ENCODE peak calls at places on chromosomes 4 and X, in six cellular contexts. N, F, O, L, S and Y are unnamed samples.

GRCh38 chr4:121784975-121785374 is 16.1 kb upstream of the EXOSC9 start:
- DNase-seq in N (no peak), F (peak), O (no peak), L (no peak), S (no peak), Y (peak)

GRCh38 chr4:173001571-173001970 is 167.0 kb upstream of the GALNT7 start:
- DNase-seq in N (no peak), F (no peak), O (no peak), L (no peak), S (no peak), Y (peak)

GRCh38 chr4:8869879-8870646 is 1.6 kb downstream of the HMX1 start:
- DNase-seq in N (no peak), F (no peak), O (no peak), L (peak), S (peak), Y (no peak)

GRCh38 chrX:149629730-149630387 is 1.7 kb downstream of the TMEM185A start:
- DNase-seq in N (no peak), F (no peak), O (no peak), L (no peak), S (no peak), Y (no peak)

GRCh38 chrX:130741584-130741983 is 161.4 kb downstream of the ENOX2 start:
- DNase-seq in N (no peak), F (no peak), O (no peak), L (no peak), S (no peak), Y (no peak)

GRCh38 chrX:37776987-37777325 is 2.9 kb upstream of the CYBB start:
- DNase-seq in N (no peak), F (no peak), O (no peak), L (no peak), S (no peak), Y (no peak)

GRCh38 chrX:69551421-69552009 is 47.4 kb downstream of the NALF2 start:
- DNase-seq in N (no peak), F (no peak), O (peak), L (no peak), S (no peak), Y (no peak)

GRCh38 chr4:74202062-74202586 is 44.2 kb downstream of the MTHFD2L start:
- DNase-seq in N (no peak), F (peak), O (peak), L (no peak), S (no peak), Y (peak)

GRCh38 chr4:139416073-139416673 is 37.7 kb upstream of the RAB33B start:
- DNase-seq in N (peak), F (peak), O (peak), L (no peak), S (peak), Y (peak)

GRCh38 chr4:112516401-112517066 is 554 bp upstream of the NEUROG2 start:
- DNase-seq in N (peak), F (no peak), O (no peak), L (peak), S (peak), Y (no peak)

GRCh38 chr4:159047478-159048165 is 55.3 kb upstream of the RAPGEF2 start:
- DNase-seq in N (peak), F (no peak), O (peak), L (no peak), S (no peak), Y (peak)

GRCh38 chr4:87420431-87420830 is 1.9 kb upstream of the NUDT9 start:
- DNase-seq in N (no peak), F (no peak), O (no peak), L (no peak), S (no peak), Y (no peak)

GRCh38 chrX:56792270-56793111 is 63.4 kb downstream of the NBDY start:
- DNase-seq in N (no peak), F (no peak), O (no peak), L (no peak), S (no peak), Y (no peak)

GRCh38 chr4:158586881-158587280 is 65.2 kb downstream of the RXFP1 start:
- DNase-seq in N (no peak), F (no peak), O (no peak), L (no peak), S (no peak), Y (no peak)

GRCh38 chr4:16865897-16866283 is 32.6 kb downstream of the LDB2 start:
- DNase-seq in N (no peak), F (no peak), O (no peak), L (no peak), S (no peak), Y (no peak)

GRCh38 chrX:131199086-131199485 is 90.0 kb downstream of the IGSF1 start:
- DNase-seq in N (no peak), F (no peak), O (no peak), L (no peak), S (no peak), Y (no peak)

GRCh38 chr4:40199999-40200880 is 3.4 kb downstream of the RHOH start:
- DNase-seq in N (peak), F (no peak), O (no peak), L (no peak), S (no peak), Y (peak)

GRCh38 chr4:37471971-37472370 is 214.2 kb downstream of the RELL1 start:
- DNase-seq in N (no peak), F (peak), O (no peak), L (no peak), S (no peak), Y (no peak)

GRCh38 chr4:131447883-131448282 is 1701.2 kb upstream of the PCDH10 start:
- DNase-seq in N (no peak), F (no peak), O (no peak), L (no peak), S (no peak), Y (no peak)

GRCh38 chr4:23130845-23131244 is 438.1 kb downstream of the GBA3 start:
- DNase-seq in N (peak), F (peak), O (no peak), L (no peak), S (no peak), Y (no peak)

GRCh38 chr4:8579526-8580320 is 469 bp upstream of the GPR78 start:
- DNase-seq in N (no peak), F (no peak), O (no peak), L (no peak), S (no peak), Y (no peak)

GRCh38 chr4:169070895-169071218 is 60.8 kb upstream of the CBR4 start:
- DNase-seq in N (peak), F (peak), O (peak), L (no peak), S (no peak), Y (no peak)

GRCh38 chrX:28189011-28189410 is 207.8 kb upstream of the DCAF8L1 start:
- DNase-seq in N (no peak), F (peak), O (no peak), L (no peak), S (no peak), Y (peak)

GRCh38 chr4:100977746-100978397 is 369.5 kb downstream of the PPP3CA start:
- DNase-seq in N (no peak), F (no peak), O (no peak), L (no peak), S (peak), Y (no peak)

GRCh38 chr4:13701937-13702446 is 74.5 kb upstream of the BOD1L1 start:
- DNase-seq in N (no peak), F (peak), O (peak), L (no peak), S (no peak), Y (peak)

GRCh38 chr4:25889626-25890025 is 24.4 kb upstream of the SMIM20 start:
- DNase-seq in N (no peak), F (no peak), O (no peak), L (no peak), S (no peak), Y (no peak)

GRCh38 chrX:74923942-74924448 is 1.3 kb downstream of the NEXMIF start:
- DNase-seq in N (no peak), F (no peak), O (no peak), L (no peak), S (peak), Y (no peak)

GRCh38 chrX:2401201-2401589 is 99.6 kb downstream of the DHRSX start:
- DNase-seq in N (no peak), F (no peak), O (no peak), L (no peak), S (no peak), Y (no peak)

GRCh38 chr4:166012129-166013078 is 139.4 kb downstream of the TLL1 start:
- DNase-seq in N (no peak), F (no peak), O (no peak), L (no peak), S (no peak), Y (no peak)

GRCh38 chr4:766152-766515 is 59.8 kb downstream of the CPLX1 start:
- DNase-seq in N (peak), F (peak), O (no peak), L (no peak), S (no peak), Y (peak)

GRCh38 chr4:7306021-7306420 is 113.7 kb downstream of the SORCS2 start:
- DNase-seq in N (no peak), F (no peak), O (no peak), L (no peak), S (no peak), Y (no peak)

GRCh38 chr4:142278663-142279062 is 567.4 kb downstream of the INPP4B start:
- DNase-seq in N (no peak), F (no peak), O (no peak), L (no peak), S (no peak), Y (no peak)

GRCh38 chr4:124833831-124834505 is 121.4 kb upstream of the ANKRD50 start:
- DNase-seq in N (no peak), F (no peak), O (no peak), L (no peak), S (no peak), Y (no peak)
- TF ChIP-seq RFX5 in N (no peak), F (no peak), O (no peak), L (no peak), S (no peak), Y (no peak)

GRCh38 chr4:189022441-189023035 is 883.3 kb downstream of the TRIML1 start:
- DNase-seq in N (no peak), F (no peak), O (no peak), L (no peak), S (no peak), Y (peak)
- TF ChIP-seq RFX5 in N (no peak), F (no peak), O (no peak), L (no peak), S (no peak), Y (no peak)

GRCh38 chr4:41349021-41349420 is 92.3 kb downstream of the UCHL1 start:
- DNase-seq in N (no peak), F (no peak), O (no peak), L (no peak), S (no peak), Y (no peak)

GRCh38 chr4:41346306-41347061 is 89.8 kb downstream of the UCHL1 start:
- DNase-seq in N (no peak), F (peak), O (no peak), L (no peak), S (no peak), Y (no peak)
- TF ChIP-seq RFX5 in N (no peak), F (no peak), O (no peak), L (no peak), S (no peak), Y (no peak)

DNA sequence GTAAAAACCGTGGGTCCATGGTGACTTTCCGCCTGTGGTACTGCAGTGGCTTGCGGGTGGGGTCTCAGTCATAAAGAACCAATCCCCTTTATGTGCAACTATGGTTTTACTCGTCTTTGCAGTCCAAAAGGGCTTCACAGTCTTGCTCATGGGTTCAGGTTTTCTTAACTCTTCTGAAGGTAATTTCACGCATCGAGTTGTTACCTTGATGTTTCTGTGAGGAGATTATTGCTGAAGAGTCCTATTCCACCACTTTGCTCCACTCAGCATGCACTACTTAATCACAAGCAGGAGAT is 41.5 kb downstream of the F8 start:
- DNase-seq in N (no peak), F (no peak), O (no peak), L (no peak), S (no peak), Y (no peak)
- TF ChIP-seq RFX5 in N (no peak), F (no peak), O (no peak), L (no peak), S (no peak), Y (no peak)

GRCh38 chrX:41732260-41732659 is 8.3 kb downstream of the GPR82 start:
- DNase-seq in N (no peak), F (no peak), O (no peak), L (no peak), S (no peak), Y (no peak)

GRCh38 chrX:41728125-41728524 is 4.1 kb downstream of the GPR82 start:
- DNase-seq in N (no peak), F (no peak), O (no peak), L (no peak), S (no peak), Y (no peak)

GRCh38 chrX:41733939-41734338 is 10.0 kb downstream of the GPR82 start:
- DNase-seq in N (no peak), F (no peak), O (no peak), L (no peak), S (no peak), Y (no peak)

GRCh38 chrX:41734530-41734929 is 10.5 kb downstream of the GPR82 start:
- DNase-seq in N (peak), F (peak), O (peak), L (no peak), S (peak), Y (peak)

DNA sequence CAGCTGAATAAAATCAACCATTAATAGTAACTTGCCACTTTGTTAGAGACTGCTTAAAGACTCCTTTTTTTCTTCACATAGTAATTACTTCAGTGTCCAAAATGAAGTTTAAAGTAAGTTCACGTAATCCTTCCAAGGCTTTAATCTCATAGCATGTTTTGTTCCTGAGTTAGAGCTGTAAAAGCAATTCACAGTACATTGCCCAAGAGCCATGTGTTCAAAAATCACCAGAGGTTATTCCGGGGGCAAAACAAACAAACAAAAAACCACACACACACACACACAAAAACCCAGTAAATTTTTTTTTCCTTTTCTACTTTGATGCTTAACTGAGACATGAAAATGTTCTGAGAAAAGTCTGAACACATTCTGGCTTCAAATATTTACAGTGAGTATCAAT is 6.1 kb downstream of the GPR82 start:
- DNase-seq in N (no peak), F (no peak), O (no peak), L (no peak), S (no peak), Y (peak)
- TF ChIP-seq RFX5 in N (no peak), F (no peak), O (no peak), L (no peak), S (no peak), Y (no peak)

GRCh38 chr4:42474406-42474805 is 77.1 kb downstream of the SHISA3 start:
- DNase-seq in N (no peak), F (no peak), O (no peak), L (no peak), S (no peak), Y (no peak)

GRCh38 chr4:42482516-42483327 is 85.4 kb downstream of the SHISA3 start:
- DNase-seq in N (no peak), F (no peak), O (no peak), L (no peak), S (peak), Y (peak)

GRCh38 chr4:42480774-42481173 is 83.5 kb downstream of the SHISA3 start:
- DNase-seq in N (no peak), F (no peak), O (no peak), L (no peak), S (no peak), Y (no peak)

GRCh38 chr4:42478509-42478908 is 81.2 kb downstream of the SHISA3 start:
- DNase-seq in N (no peak), F (no peak), O (no peak), L (no peak), S (no peak), Y (no peak)

GRCh38 chr4:42478941-42479340 is 81.7 kb downstream of the SHISA3 start:
- DNase-seq in N (no peak), F (no peak), O (no peak), L (no peak), S (no peak), Y (no peak)
- TF ChIP-seq RFX5 in N (no peak), F (no peak), O (no peak), L (no peak), S (no peak), Y (no peak)

DNA sequence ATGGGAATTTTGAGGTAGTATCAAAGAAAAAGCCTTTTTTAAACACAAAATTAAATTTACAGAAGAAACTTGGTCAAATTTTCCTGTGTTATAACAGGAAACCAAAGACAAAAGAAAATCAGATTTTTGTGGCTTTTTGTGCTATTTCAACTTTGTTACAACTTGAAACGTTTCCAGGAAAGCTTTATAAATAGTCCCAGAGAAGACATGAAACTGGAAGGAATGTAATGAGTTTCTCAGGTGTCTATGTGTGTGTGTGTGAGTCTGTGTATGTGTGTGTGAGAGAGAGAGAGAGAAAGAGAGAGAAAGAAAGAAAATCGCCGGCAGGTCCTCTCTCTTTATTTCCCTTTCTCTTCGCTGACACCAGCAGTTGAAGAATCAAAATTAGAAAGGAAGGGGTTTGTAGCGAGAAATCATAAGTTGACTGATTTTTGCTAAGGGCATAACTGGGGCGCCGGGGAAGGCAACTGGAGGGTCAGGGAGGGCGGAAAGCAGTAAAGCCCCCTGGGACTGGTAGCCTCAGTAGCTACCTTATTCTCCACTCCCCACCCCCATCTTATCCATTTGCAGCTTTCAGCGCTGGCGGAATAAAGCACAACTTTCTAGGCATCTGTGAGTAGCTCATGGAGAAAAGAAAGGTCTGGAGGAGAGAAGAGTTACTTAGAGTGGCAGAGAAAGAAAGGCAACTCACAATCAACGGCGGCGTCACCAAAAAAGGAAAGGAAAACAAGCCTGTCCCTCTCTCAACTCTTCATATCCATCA is 1.4 kb downstream of the TMEM47 start:
- DNase-seq in N (no peak), F (no peak), O (no peak), L (no peak), S (no peak), Y (no peak)
- TF ChIP-seq RFX5 in N (no peak), F (no peak), O (no peak), L (no peak), S (no peak), Y (no peak)

GRCh38 chrX:49862093-49862492 is 17.2 kb upstream of the USP27X start:
- DNase-seq in N (peak), F (no peak), O (peak), L (no peak), S (no peak), Y (no peak)
- TF ChIP-seq RFX5 in N (no peak), F (no peak), O (no peak), L (no peak), S (no peak), Y (no peak)

GRCh38 chr4:2287594-2287915 is 25.6 kb upstream of the MXD4 start:
- DNase-seq in N (no peak), F (no peak), O (no peak), L (no peak), S (no peak), Y (no peak)
- TF ChIP-seq RFX5 in N (no peak), F (no peak), O (no peak), L (no peak), S (no peak), Y (no peak)